ENCODE peak calls at places on chromosomes 6 and 20, in five cellular contexts. U, R, A, F and S are unnamed samples.

GRCh38 chr6:7580927-7581618 is 8.9 kb upstream of the SNRNP48 start:
- DNase-seq in U (no peak), R (no peak), A (no peak), F (no peak), S (no peak)

GRCh38 chr6:39865011-39865888 is 69.0 kb downstream of the MOCS1 start:
- DNase-seq in U (peak), R (peak), A (peak), F (peak), S (no peak)

GRCh38 chr6:1756472-1757129 is 146.9 kb downstream of the FOXC1 start:
- DNase-seq in U (no peak), R (no peak), A (no peak), F (no peak), S (no peak)

GRCh38 chr6:39980839-39981580 is 46.7 kb upstream of the MOCS1 start:
- DNase-seq in U (no peak), R (peak), A (peak), F (no peak), S (no peak)

GRCh38 chr6:12010635-12011275 is 1.4 kb upstream of the HIVEP1 start:
- DNase-seq in U (peak), R (peak), A (peak), F (peak), S (no peak)

GRCh38 chr20:26169506-26169905 is 472.9 kb upstream of the ZNF337 start:
- DNase-seq in U (no peak), R (no peak), A (no peak), F (no peak), S (no peak)

GRCh38 chr6:168145747-168146596 is 67.0 kb upstream of the FRMD1 start:
- DNase-seq in U (peak), R (no peak), A (no peak), F (no peak), S (peak)

GRCh38 chr6:143055213-143055612 is 5.5 kb upstream of the AIG1 start:
- DNase-seq in U (no peak), R (no peak), A (no peak), F (no peak), S (no peak)

GRCh38 chr6:169589293-169589692 is 112.5 kb downstream of the WDR27 start:
- DNase-seq in U (no peak), R (no peak), A (no peak), F (peak), S (no peak)

GRCh38 chr6:163331245-163331644 is 83.3 kb upstream of the QKI start:
- DNase-seq in U (no peak), R (no peak), A (no peak), F (no peak), S (no peak)

GRCh38 chr6:118736351-118736750 is 85.0 kb upstream of the CEP85L start:
- DNase-seq in U (no peak), R (no peak), A (no peak), F (no peak), S (no peak)

GRCh38 chr6:118739976-118740771 is 88.8 kb upstream of the CEP85L start:
- DNase-seq in U (no peak), R (no peak), A (peak), F (no peak), S (no peak)

GRCh38 chr6:118735320-118735719 is 83.9 kb upstream of the CEP85L start:
- DNase-seq in U (no peak), R (peak), A (no peak), F (no peak), S (no peak)
- TF ChIP-seq CTCF in U (no peak), R (peak), A (no peak), F (peak), S (peak)

DNA sequence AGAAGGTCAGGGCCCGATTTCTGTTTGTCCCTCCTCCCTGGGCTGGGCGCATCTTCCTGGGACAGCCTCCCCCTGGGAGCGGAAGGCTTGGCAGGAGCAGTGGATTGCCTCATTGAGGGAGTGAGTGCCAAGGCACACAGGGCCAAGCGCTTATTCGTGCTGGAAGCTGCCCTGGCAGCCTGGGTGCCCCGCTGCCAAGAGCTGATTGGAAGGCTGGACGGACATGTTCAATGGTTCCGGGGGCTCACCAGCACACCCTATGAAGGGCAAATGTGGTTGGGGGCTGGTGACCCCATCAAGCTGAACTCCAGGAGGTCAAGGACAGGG is 10.3 kb upstream of the ZNF831 start:
- DNase-seq in U (peak), R (no peak), A (no peak), F (no peak), S (no peak)
- TF ChIP-seq CTCF in U (no peak), R (no peak), A (no peak), F (no peak), S (no peak)

DNA sequence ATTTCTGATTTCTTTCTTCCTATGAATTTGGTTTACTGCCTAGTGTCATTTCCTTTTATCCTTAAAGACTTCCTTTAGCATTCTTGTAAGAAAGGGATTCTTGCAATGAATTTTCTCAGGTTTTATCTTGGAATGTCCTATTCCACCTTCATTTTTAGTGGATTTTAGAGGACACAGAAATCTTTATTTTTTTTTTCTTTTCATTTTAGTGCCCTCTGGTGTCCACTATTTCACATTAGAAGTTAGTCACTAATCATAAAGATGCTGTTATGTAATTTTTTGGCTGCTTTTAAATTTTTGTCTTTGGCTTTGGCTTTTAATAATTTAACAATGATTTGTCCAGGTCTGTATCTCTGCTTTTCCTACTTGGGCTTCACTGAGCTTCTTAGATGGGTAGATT is 28.1 kb downstream of the LMBRD1 start:
- DNase-seq in U (no peak), R (no peak), A (no peak), F (no peak), S (no peak)
- TF ChIP-seq CTCF in U (no peak), R (no peak), A (no peak), F (no peak), S (peak)

GRCh38 chr20:50646483-50646996 is 44.8 kb downstream of the RIPOR3 start:
- DNase-seq in U (no peak), R (no peak), A (peak), F (no peak), S (no peak)
- TF ChIP-seq CTCF in U (no peak), R (no peak), A (peak), F (no peak), S (peak)

GRCh38 chr6:31897612-31898199 is at the start of gene EHMT2:
- DNase-seq in U (peak), R (peak), A (peak), F (peak), S (no peak)
- TF ChIP-seq CTCF in U (no peak), R (no peak), A (no peak), F (no peak), S (no peak)

DNA sequence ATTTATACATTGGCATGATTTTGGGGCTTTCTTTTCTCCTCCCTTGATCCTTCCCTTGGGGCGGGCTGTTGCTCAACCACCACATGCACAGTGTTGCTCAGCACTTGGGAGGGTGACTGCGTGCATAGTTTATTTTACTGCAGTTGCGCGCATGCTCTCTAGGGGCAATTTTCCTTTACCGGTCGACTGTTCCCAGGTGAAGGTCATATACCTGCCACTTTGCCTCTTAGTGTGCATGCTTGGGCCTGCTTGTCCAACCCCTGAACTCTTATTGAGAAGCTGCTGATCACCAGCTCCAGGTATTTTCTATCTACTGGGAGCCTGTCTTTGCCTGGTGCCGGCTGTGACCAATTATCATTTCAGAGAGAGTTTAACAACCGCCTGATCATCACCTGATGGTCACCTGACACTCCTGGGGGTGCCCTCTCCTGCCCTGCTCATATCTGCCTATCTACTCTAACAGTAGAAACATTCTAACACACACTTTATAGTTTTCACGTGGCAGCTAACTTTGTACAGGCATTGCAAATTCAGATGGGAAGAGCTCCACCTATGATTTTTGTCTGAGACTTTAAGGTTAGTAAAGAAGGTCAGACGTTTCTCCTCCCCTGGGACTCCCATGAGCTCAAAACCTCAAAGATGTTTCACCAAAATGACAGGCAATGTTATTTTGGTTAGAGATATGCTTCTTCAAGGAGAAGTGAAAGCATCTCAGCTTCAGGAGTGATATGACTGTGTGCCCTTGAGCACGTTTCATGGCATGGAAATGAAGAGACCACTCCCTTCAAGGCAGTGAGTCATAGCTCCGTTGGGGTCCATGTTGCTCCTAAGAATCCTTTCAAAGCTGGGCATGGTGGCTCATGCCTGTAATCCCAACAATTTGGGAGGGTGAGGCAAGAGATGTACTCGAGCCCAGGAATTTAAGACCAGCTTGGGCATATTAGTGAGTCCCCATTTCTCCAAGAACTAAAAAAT is 227.5 kb upstream of the MYLIP start:
- DNase-seq in U (no peak), R (no peak), A (no peak), F (peak), S (no peak)
- TF ChIP-seq CTCF in U (no peak), R (no peak), A (no peak), F (no peak), S (no peak)